ENCODE peak calls at places on chromosomes 11 and 22, in seven cellular contexts. E is HepG2, N is A549, H is HCT116, T is K562, V is GM12878, K is SK-N-SH. A is an unnamed sample. For H3K4me1, the result is how much of the 10 kb centered on the place peaks cover.

GRCh38 chr11:68006606-68007166 is 2.8 kb upstream of the UNC93B1 start:
- DNase-seq in E (no peak), N (no peak), H (no peak), T (no peak), V (no peak), K (no peak), A (no peak)

GRCh38 chr11:6925636-6926207 is 504 bp upstream of the ZNF215 start:
- DNase-seq in E (no peak), N (no peak), H (peak), T (peak), V (no peak), K (no peak), A (peak)

GRCh38 chr22:19088866-19089595 is 33.2 kb downstream of the DGCR2 start:
- DNase-seq in E (no peak), N (no peak), H (no peak), T (peak), V (no peak), K (no peak), A (no peak)

GRCh38 chr11:830295-831131 is 2.2 kb upstream of the CD151 start:
- DNase-seq in E (peak), N (no peak), H (no peak), T (no peak), V (no peak), K (peak), A (peak)

GRCh38 chr11:105718641-105719040 is 108.8 kb downstream of the GRIA4 start:
- DNase-seq in E (no peak), N (no peak), H (no peak), T (no peak), V (no peak), K (no peak), A (peak)

GRCh38 chr11:90235536-90235935 is 12.7 kb upstream of the CHORDC1 start:
- DNase-seq in E (no peak), N (no peak), H (no peak), T (no peak), V (no peak), K (no peak), A (no peak)

GRCh38 chr11:96090711-96091110 is 166.8 kb upstream of the MTMR2 start:
- DNase-seq in E (peak), N (no peak), H (no peak), T (no peak), V (no peak), K (no peak), A (no peak)

GRCh38 chr11:95794086-95794485 is 3.8 kb downstream of the CEP57 start:
- DNase-seq in E (no peak), N (no peak), H (no peak), T (no peak), V (no peak), K (no peak), A (no peak)

GRCh38 chr11:94732617-94733292 is 35.4 kb upstream of the AMOTL1 start:
- DNase-seq in E (no peak), N (no peak), H (no peak), T (no peak), V (no peak), K (no peak), A (no peak)

GRCh38 chr22:31488988-31489617 is 539 bp downstream of the EIF4ENIF1 start:
- DNase-seq in E (no peak), N (no peak), H (no peak), T (no peak), V (no peak), K (peak), A (peak)

GRCh38 chr11:80598905-80599304 is 1158.1 kb upstream of the TENM4 start:
- DNase-seq in E (no peak), N (no peak), H (no peak), T (no peak), V (no peak), K (no peak), A (no peak)

GRCh38 chr11:31557991-31558390 is 48.4 kb downstream of the ELP4 start:
- DNase-seq in E (no peak), N (no peak), H (no peak), T (no peak), V (no peak), K (no peak), A (peak)

GRCh38 chr11:15493066-15493465 is 378.3 kb downstream of the INSC start:
- DNase-seq in E (no peak), N (no peak), H (peak), T (no peak), V (no peak), K (no peak), A (peak)

GRCh38 chr22:37510046-37510445 is 9.2 kb downstream of the CARD10 start:
- DNase-seq in E (no peak), N (no peak), H (no peak), T (no peak), V (no peak), K (no peak), A (no peak)

GRCh38 chr11:50080256-50080655 is 47.6 kb downstream of the OR4C45 start:
- DNase-seq in E (no peak), N (no peak), H (no peak), T (no peak), V (no peak), K (no peak), A (no peak)

GRCh38 chr11:79439430-79439892 is 1.4 kb downstream of the TENM4 start:
- DNase-seq in E (no peak), N (no peak), H (no peak), T (no peak), V (no peak), K (peak), A (no peak)

GRCh38 chr11:352456-353180 is 16.7 kb upstream of the B4GALNT4 start:
- DNase-seq in E (no peak), N (no peak), H (no peak), T (no peak), V (no peak), K (no peak), A (no peak)

GRCh38 chr11:19853016-19853415 is 140.4 kb downstream of the NAV2 start:
- DNase-seq in E (no peak), N (no peak), H (no peak), T (no peak), V (no peak), K (no peak), A (no peak)

GRCh38 chr11:74566386-74566960 is 25.9 kb upstream of the POLD3 start:
- DNase-seq in E (no peak), N (no peak), H (no peak), T (no peak), V (no peak), K (no peak), A (no peak)

GRCh38 chr11:47523491-47524199 is 29.3 kb downstream of the CELF1 start:
- DNase-seq in E (peak), N (peak), H (no peak), T (peak), V (no peak), K (no peak), A (no peak)

GRCh38 chr11:93653080-93653479 is 8.4 kb upstream of the CEP295 start:
- DNase-seq in E (no peak), N (no peak), H (no peak), T (no peak), V (no peak), K (no peak), A (no peak)

GRCh38 chr11:123235687-123236261 is 40.7 kb upstream of the CLMP start:
- DNase-seq in E (no peak), N (no peak), H (peak), T (no peak), V (no peak), K (no peak), A (no peak)

GRCh38 chr22:44786136-44786535 is 33.8 kb downstream of the ARHGAP8 start:
- DNase-seq in E (no peak), N (no peak), H (no peak), T (no peak), V (no peak), K (no peak), A (no peak)

GRCh38 chr22:37748659-37749058 is 51.8 kb downstream of the TRIOBP start:
- DNase-seq in E (no peak), N (no peak), H (no peak), T (no peak), V (no peak), K (no peak), A (no peak)

GRCh38 chr11:10205928-10206327 is 88.1 kb downstream of the SBF2 start:
- DNase-seq in E (no peak), N (no peak), H (no peak), T (no peak), V (no peak), K (no peak), A (peak)

GRCh38 chr22:46089426-46090041 is 60.8 kb upstream of the PPARA start:
- DNase-seq in E (no peak), N (no peak), H (no peak), T (no peak), V (no peak), K (no peak), A (no peak)

GRCh38 chr11:82494988-82495432 is 238.7 kb downstream of the FAM181B start:
- DNase-seq in E (peak), N (no peak), H (no peak), T (no peak), V (no peak), K (peak), A (peak)

GRCh38 chr22:33083212-33083611 is 25.0 kb upstream of the SYN3 start:
- DNase-seq in E (no peak), N (no peak), H (no peak), T (no peak), V (peak), K (no peak), A (peak)

GRCh38 chr22:26715392-26715939 is 58.1 kb downstream of the MIAT start:
- DNase-seq in E (no peak), N (no peak), H (no peak), T (no peak), V (no peak), K (no peak), A (no peak)
- TF ChIP-seq REST in E (no peak), N (no peak), H (no peak), T (no peak), V (no peak), K (no peak), A (no peak)

GRCh38 chr22:49789289-49790141 is 38.2 kb downstream of the BRD1 start:
- DNase-seq in E (peak), N (no peak), H (no peak), T (no peak), V (no peak), K (peak), A (no peak)
- H3K4me1 ChIP-seq in E (under half), N (under half), H (under half), T (under half), V (under half), K (under half), A (under half)

GRCh38 chr22:49353185-49353584 is 474.5 kb downstream of the BRD1 start:
- DNase-seq in E (no peak), N (no peak), H (no peak), T (no peak), V (no peak), K (no peak), A (no peak)
- H3K4me2 ChIP-seq in E (no peak), N (no peak), H (no peak), T (no peak), V (no peak), K (no peak), A (no peak)

GRCh38 chr11:26996056-26996455 is 2.1 kb downstream of the FIBIN start:
- DNase-seq in E (no peak), N (no peak), H (no peak), T (no peak), V (no peak), K (no peak), A (no peak)
- TF ChIP-seq REST in E (no peak), N (no peak), H (no peak), T (no peak), V (no peak), K (no peak), A (no peak)

DNA sequence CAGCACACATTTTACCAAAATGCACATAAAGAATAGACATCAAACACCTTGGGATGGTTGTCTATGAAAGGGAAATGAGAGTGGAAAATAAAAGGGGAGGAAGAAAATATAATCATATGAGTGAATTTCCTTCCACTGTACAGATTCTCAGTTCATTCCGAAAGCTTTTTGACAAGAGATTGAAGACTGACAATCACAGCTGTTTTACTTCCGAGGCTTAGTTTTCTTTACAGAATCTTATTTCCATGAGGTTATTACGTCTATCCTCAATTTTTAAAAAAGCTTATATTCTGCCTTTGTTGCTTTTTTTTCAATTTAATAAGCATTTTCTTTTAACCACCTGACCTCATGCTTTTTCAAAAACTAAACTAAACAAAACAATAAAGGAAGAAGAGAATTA is 12.8 kb upstream of the NNMT start:
- DNase-seq in E (no peak), N (no peak), H (no peak), T (no peak), V (no peak), K (no peak), A (no peak)
- H3K4me1 ChIP-seq in E (under half), N (half or more), H (under half), T (under half), V (under half), K (under half), A (under half)

GRCh38 chr11:69480547-69481392 is 693 bp upstream of the LINC01488 start:
- DNase-seq in E (peak), N (peak), H (no peak), T (no peak), V (no peak), K (no peak), A (no peak)
- H3K4me2 ChIP-seq in E (peak), N (peak), H (no peak), T (no peak), V (no peak), K (no peak), A (no peak)

DNA sequence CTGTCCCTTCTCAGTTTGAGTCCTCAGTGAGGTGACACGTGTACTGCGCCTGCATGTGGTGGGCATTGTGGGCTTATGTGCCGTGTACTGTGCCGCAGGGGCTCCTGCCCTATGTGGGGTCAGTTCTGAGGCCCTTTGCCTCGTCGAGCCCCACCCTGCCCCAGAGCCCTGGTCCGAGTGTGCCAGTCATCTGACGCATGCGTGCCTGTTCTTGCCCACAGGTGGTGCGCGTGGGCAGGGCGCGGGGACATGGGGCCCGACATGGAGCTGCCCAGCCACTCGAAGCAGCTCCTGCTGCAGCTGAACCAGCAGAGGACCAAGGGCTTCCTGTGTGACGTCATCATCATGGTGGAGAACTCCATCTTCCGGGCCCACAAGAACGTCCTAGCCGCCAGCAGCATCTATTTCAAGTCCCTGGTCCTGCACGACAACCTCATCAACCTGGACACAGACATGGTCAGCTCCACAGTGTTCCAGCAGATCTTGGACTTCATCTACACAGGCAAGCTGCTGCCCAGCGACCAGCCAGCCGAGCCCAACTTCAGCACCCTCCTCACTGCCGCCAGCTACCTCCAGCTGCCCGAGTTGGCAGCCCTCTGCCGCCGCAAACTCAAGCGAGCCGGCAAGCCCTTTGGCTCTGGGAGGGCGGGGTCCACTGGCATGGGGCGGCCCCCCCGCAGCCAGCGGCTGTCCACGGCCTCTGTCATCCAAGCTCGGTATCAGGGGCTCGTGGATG is 22.3 kb upstream of the TMEM191C start:
- DNase-seq in E (no peak), N (no peak), H (no peak), T (no peak), V (no peak), K (no peak), A (no peak)
- TF ChIP-seq REST in E (no peak), N (no peak), H (no peak), T (no peak), V (no peak), K (no peak), A (no peak)

GRCh38 chr11:76436020-76436419 is 8.8 kb upstream of the EMSY start:
- DNase-seq in E (no peak), N (no peak), H (no peak), T (no peak), V (no peak), K (no peak), A (no peak)
- H3K4me1 ChIP-seq in E (under half), N (under half), H (under half), T (under half), V (under half), K (under half), A (under half)